ENCODE peak calls at places on chromosome 18, in five cellular contexts. One of them, this sample, is unnamed.

GRCh38 chr18:41744664-41745063 is 210.4 kb upstream of the PIK3C3 start:
- DNase-seq in GOT3: no peak
- DNase-seq in CD14-positive monocyte: no peak
- DNase-seq in GM13976: no peak
- DNase-seq in esophagus muscularis mucosa: no peak
- DNase-seq in this sample: no peak

GRCh38 chr18:5868218-5868904 is 27.0 kb downstream of the TMEM200C start:
- DNase-seq in GM13976: peak
- DNase-seq in CD14-positive monocyte: no peak
- DNase-seq in esophagus muscularis mucosa: no peak
- DNase-seq in GOT3: peak
- DNase-seq in this sample: no peak

GRCh38 chr18:10297079-10297478 is 157.4 kb upstream of the APCDD1 start:
- DNase-seq in esophagus muscularis mucosa: no peak
- DNase-seq in GOT3: no peak
- DNase-seq in CD14-positive monocyte: no peak
- DNase-seq in GM13976: no peak
- DNase-seq in this sample: no peak

GRCh38 chr18:45456076-45457066 is 158.9 kb upstream of the SLC14A2 start:
- DNase-seq in CD14-positive monocyte: no peak
- DNase-seq in esophagus muscularis mucosa: peak
- DNase-seq in GM13976: no peak
- DNase-seq in GOT3: no peak
- DNase-seq in this sample: no peak

GRCh38 chr18:62420513-62421209 is 95.6 kb downstream of the TNFRSF11A start:
- DNase-seq in GOT3: no peak
- DNase-seq in esophagus muscularis mucosa: no peak
- DNase-seq in GM13976: peak
- DNase-seq in CD14-positive monocyte: peak
- DNase-seq in this sample: no peak

GRCh38 chr18:45521151-45521550 is 94.1 kb upstream of the SLC14A2 start:
- DNase-seq in GOT3: no peak
- DNase-seq in esophagus muscularis mucosa: no peak
- DNase-seq in CD14-positive monocyte: no peak
- DNase-seq in GM13976: no peak
- DNase-seq in this sample: no peak

GRCh38 chr18:59704146-59704545 is 6.9 kb upstream of the CCBE1 start:
- DNase-seq in GM13976: no peak
- DNase-seq in GOT3: no peak
- DNase-seq in esophagus muscularis mucosa: no peak
- DNase-seq in CD14-positive monocyte: no peak
- DNase-seq in this sample: no peak

GRCh38 chr18:35267809-35268208 is 22.2 kb downstream of the ZSCAN30 start:
- DNase-seq in CD14-positive monocyte: no peak
- DNase-seq in esophagus muscularis mucosa: no peak
- DNase-seq in GOT3: no peak
- DNase-seq in GM13976: no peak
- DNase-seq in this sample: no peak

GRCh38 chr18:13500227-13500865 is 226.0 kb downstream of the FAM210A start:
- DNase-seq in esophagus muscularis mucosa: no peak
- DNase-seq in GM13976: no peak
- DNase-seq in GOT3: no peak
- DNase-seq in CD14-positive monocyte: no peak
- DNase-seq in this sample: no peak